ENCODE peak calls at places on chromosomes 6 and 20, in five cellular contexts. X is tibial artery; R is IMR-90; H is CD8-positive, alpha-beta T cell; Z is neuronal stem cell. S is an unnamed sample.
A peak's percentile ranks its signal among the peaks of the same experiment; 100 is the strongest.

GRCh38 chr6:17908831-17909230 is 78.6 kb downstream of the KIF13A start:
- DNase-seq in X (no peak), R (no peak), H (no peak), Z (no peak), S (no peak)

GRCh38 chr6:130968486-130968885 is 94.6 kb downstream of the EPB41L2 start:
- DNase-seq in X (no peak), R (peak; percentile 35), H (no peak), Z (no peak), S (no peak)

GRCh38 chr20:4134355-4134834 is 119.0 kb upstream of the RNF24 start:
- DNase-seq in X (no peak), R (no peak), H (no peak), Z (no peak), S (no peak)

GRCh38 chr6:44504321-44504761 is 116.8 kb downstream of the CDC5L start:
- DNase-seq in X (no peak), R (no peak), H (no peak), Z (no peak), S (no peak)

GRCh38 chr20:38307371-38308046 is 3.6 kb downstream of the BPI start:
- DNase-seq in X (no peak), R (peak; percentile 76), H (no peak), Z (no peak), S (no peak)

GRCh38 chr6:37141291-37142046 is 28.5 kb upstream of the PIM1 start:
- DNase-seq in X (no peak), R (peak; percentile 81), H (no peak), Z (peak; percentile 75), S (no peak)

GRCh38 chr6:110537208-110538123 is 61.1 kb upstream of the SLC22A16 start:
- DNase-seq in X (no peak), R (peak; percentile 97), H (no peak), Z (no peak), S (no peak)

GRCh38 chr6:35687658-35688604 is 784 bp downstream of the FKBP5 start:
- DNase-seq in X (peak; percentile 80), R (peak; percentile 57), H (peak; percentile 14), Z (peak; percentile 45), S (peak; percentile 85)

GRCh38 chr6:107113460-107114212 is 1.7 kb downstream of the BEND3 start:
- DNase-seq in X (no peak), R (no peak), H (no peak), Z (no peak), S (no peak)

GRCh38 chr6:20217476-20217855 is 5.2 kb upstream of the MBOAT1 start:
- DNase-seq in X (no peak), R (no peak), H (no peak), Z (no peak), S (no peak)

GRCh38 chr20:59157961-59158541 is 5.6 kb upstream of the ZNF831 start:
- DNase-seq in X (no peak), R (no peak), H (no peak), Z (no peak), S (no peak)

GRCh38 chr6:90266845-90267621 is 29.6 kb downstream of the BACH2 start:
- DNase-seq in X (no peak), R (no peak), H (no peak), Z (no peak), S (no peak)

GRCh38 chr6:90669846-90670245 is 83.0 kb upstream of the MAP3K7 start:
- DNase-seq in X (no peak), R (no peak), H (no peak), Z (no peak), S (no peak)

GRCh38 chr6:153208706-153209105 is 77.6 kb upstream of the RGS17 start:
- DNase-seq in X (no peak), R (no peak), H (no peak), Z (no peak), S (no peak)

GRCh38 chr6:3208096-3208774 is 19.2 kb downstream of the TUBB2B start:
- DNase-seq in X (peak; percentile 91), R (peak; percentile 95), H (no peak), Z (no peak), S (peak; percentile 55)
- H3K4me3 ChIP-seq in X (no peak overlapping the region), R (no peak overlapping the region), H (no peak overlapping the region), Z (no peak overlapping the region), S (no peak overlapping the region)

GRCh38 chr6:144331610-144332009 is 46.5 kb downstream of the UTRN start:
- DNase-seq in X (no peak), R (peak; percentile 93), H (no peak), Z (no peak), S (no peak)
- H3K4me1 ChIP-seq in X (peaks cover 6% of the 10 kb centered on the region), R (peaks cover 9% of the 10 kb centered on the region), H (peaks cover 30% of the 10 kb centered on the region), Z (peaks cover 3% of the 10 kb centered on the region), S (peaks cover 58% of the 10 kb centered on the region)

DNA sequence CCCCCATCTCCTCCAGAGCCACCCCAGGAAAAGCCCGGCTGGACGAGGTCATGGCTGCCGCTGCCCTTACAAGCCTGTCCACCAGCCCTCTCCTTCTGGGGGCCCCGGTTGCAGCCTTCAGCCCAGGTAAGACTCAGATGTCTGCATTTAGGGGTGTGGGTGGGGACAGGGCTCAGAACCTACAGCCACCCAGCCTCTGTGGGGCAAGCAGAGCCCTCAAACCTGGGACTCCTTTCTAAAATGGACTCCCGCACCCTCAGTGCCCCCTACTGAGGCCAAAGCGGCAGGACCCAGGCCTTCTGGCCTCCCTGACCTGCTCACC is 1.7 kb downstream of the SLC2A4RG start:
- DNase-seq in X (no peak), R (no peak), H (no peak), Z (no peak), S (no peak)
- H3K4me3 ChIP-seq in X (peak overlapping the region; percentile 84), R (peak overlapping the region; percentile 16), H (peak overlapping the region; percentile 68), Z (no peak overlapping the region), S (peak overlapping the region; percentile 71)

DNA sequence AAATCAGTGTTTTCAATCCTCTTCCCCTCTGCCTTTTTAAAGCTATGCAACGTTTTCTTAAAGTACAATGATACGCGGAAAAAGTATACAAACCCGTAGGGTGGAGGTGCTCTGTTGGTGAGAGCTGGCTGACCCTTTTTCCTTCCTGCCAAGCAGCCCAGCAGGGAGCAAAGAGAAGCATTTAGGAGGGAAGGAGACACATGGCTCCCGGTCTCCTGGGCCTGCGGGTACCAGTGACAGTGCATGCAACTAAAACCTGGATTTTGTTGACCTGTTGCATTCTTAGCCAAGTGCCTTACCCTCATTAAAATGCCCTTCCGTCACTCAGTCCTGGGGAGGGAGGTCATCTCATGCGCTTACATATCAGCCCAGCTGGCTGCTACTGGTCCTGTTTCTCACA is 87.2 kb downstream of the SLX4IP start:
- DNase-seq in X (no peak), R (no peak), H (no peak), Z (no peak), S (no peak)
- H3K4me1 ChIP-seq in X (no peaks in the 10 kb centered on the region), R (peaks cover 8% of the 10 kb centered on the region), H (no peaks in the 10 kb centered on the region), Z (peaks cover 22% of the 10 kb centered on the region), S (peaks cover 16% of the 10 kb centered on the region)

S was measured in psoas muscle.